ENCODE peak calls at places on chromosomes 7 and 10, in nine cellular contexts. R is GM12865, Z is neural crest cell, U is epithelial cell of esophagus, L is lower leg skin, E is astrocyte of the spinal cord, A is NB4, N is GM06990, O is upper lobe of right lung. V is an unnamed sample.

GRCh38 chr10:93566435-93567276 is at the start of gene FFAR4:
- DNase-seq in R (no peak), Z (no peak), U (no peak), L (no peak), E (no peak), A (peak), N (no peak), O (peak), V (no peak)

GRCh38 chr10:3076138-3076537 is 8.8 kb downstream of the PFKP start:
- DNase-seq in R (no peak), Z (no peak), U (no peak), L (no peak), E (no peak), A (no peak), N (no peak), O (no peak), V (no peak)

GRCh38 chr7:28483112-28483511 is 70.8 kb downstream of the CREB5 start:
- DNase-seq in R (no peak), Z (no peak), U (no peak), L (no peak), E (peak), A (no peak), N (no peak), O (no peak), V (no peak)

GRCh38 chr7:251446-252175 is 38.4 kb upstream of the FOXL3 start:
- DNase-seq in R (no peak), Z (no peak), U (no peak), L (no peak), E (no peak), A (no peak), N (no peak), O (no peak), V (no peak)

GRCh38 chr10:93288679-93289634 is 193.2 kb downstream of the MYOF start:
- DNase-seq in R (peak), Z (peak), U (peak), L (peak), E (peak), A (peak), N (no peak), O (peak), V (peak)

GRCh38 chr10:110354322-110354766 is 49.6 kb upstream of the SMNDC1 start:
- DNase-seq in R (peak), Z (peak), U (peak), L (peak), E (peak), A (peak), N (peak), O (peak), V (peak)

GRCh38 chr7:50835156-50835555 is 52.5 kb upstream of the GRB10 start:
- DNase-seq in R (no peak), Z (no peak), U (no peak), L (no peak), E (peak), A (no peak), N (no peak), O (no peak), V (no peak)

GRCh38 chr10:60797200-60797599 is 18.9 kb downstream of the CDK1 start:
- DNase-seq in R (no peak), Z (no peak), U (no peak), L (no peak), E (no peak), A (no peak), N (no peak), O (no peak), V (no peak)

GRCh38 chr10:81127931-81128330 is 590.2 kb downstream of the SH2D4B start:
- DNase-seq in R (no peak), Z (no peak), U (no peak), L (no peak), E (no peak), A (no peak), N (no peak), O (no peak), V (no peak)

GRCh38 chr10:73591935-73592699 is 975 bp upstream of the USP54 start:
- DNase-seq in R (peak), Z (peak), U (peak), L (peak), E (peak), A (peak), N (no peak), O (peak), V (peak)

GRCh38 chr7:79982151-79982770 is 152.4 kb upstream of the GNAI1 start:
- DNase-seq in R (no peak), Z (no peak), U (peak), L (no peak), E (peak), A (no peak), N (no peak), O (no peak), V (no peak)

GRCh38 chr7:7779888-7780287 is 61.5 kb upstream of the RPA3 start:
- DNase-seq in R (no peak), Z (no peak), U (no peak), L (no peak), E (no peak), A (peak), N (no peak), O (no peak), V (no peak)

GRCh38 chr10:59805043-59805442 is 51.8 kb upstream of the MRLN start:
- DNase-seq in R (peak), Z (peak), U (peak), L (no peak), E (no peak), A (peak), N (no peak), O (no peak), V (no peak)

GRCh38 chr10:48247680-48248079 is 26.8 kb downstream of the FRMPD2 start:
- DNase-seq in R (no peak), Z (no peak), U (no peak), L (no peak), E (no peak), A (no peak), N (no peak), O (no peak), V (no peak)

GRCh38 chr7:15571303-15571878 is 9.6 kb upstream of the AGMO start:
- DNase-seq in R (no peak), Z (no peak), U (peak), L (no peak), E (peak), A (no peak), N (no peak), O (no peak), V (no peak)

GRCh38 chr10:69801094-69801433 is 642 bp upstream of the COL13A1 start:
- DNase-seq in R (peak), Z (peak), U (peak), L (peak), E (peak), A (peak), N (no peak), O (peak), V (peak)
- TF ChIP-seq CTCF in R (peak), Z (peak), U (peak), L (no peak), E (peak), A (peak), N (peak), O (peak), V (peak)

GRCh38 chr10:119602241-119603095 is 5.7 kb upstream of the TIAL1 start:
- DNase-seq in R (peak), Z (no peak), U (peak), L (no peak), E (no peak), A (peak), N (no peak), O (peak), V (peak)
- TF ChIP-seq CTCF in R (peak), Z (no peak), U (peak), L (no peak), E (peak), A (peak), N (peak), O (peak), V (peak)

GRCh38 chr10:117536862-117537435 is 5.6 kb upstream of the EMX2 start:
- DNase-seq in R (no peak), Z (no peak), U (no peak), L (no peak), E (no peak), A (no peak), N (no peak), O (no peak), V (peak)
- TF ChIP-seq CTCF in R (no peak), Z (no peak), U (no peak), L (no peak), E (peak), A (peak), N (no peak), O (no peak), V (no peak)

DNA sequence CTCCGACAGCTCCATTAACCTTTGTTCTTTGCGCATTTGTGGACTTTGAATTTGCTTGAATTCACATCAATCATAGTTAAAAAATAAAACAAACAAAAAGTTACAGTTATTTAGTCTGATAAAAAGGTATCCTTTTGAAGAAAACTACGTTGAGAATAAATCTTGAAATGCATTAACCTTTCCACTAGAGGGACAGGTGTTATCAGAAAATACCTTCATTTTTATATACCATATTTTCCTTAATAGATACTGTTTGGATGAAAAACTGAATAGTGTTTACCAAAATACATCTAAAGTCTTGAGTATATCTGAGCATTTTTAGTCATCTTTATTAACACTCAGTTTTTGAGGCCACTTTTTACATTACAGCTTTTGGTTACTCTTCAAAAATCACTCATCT is 371.9 kb downstream of the ZWINT start:
- DNase-seq in R (no peak), Z (no peak), U (no peak), L (no peak), E (no peak), A (no peak), N (no peak), O (no peak), V (no peak)
- TF ChIP-seq CTCF in R (no peak), Z (peak), U (peak), L (no peak), E (no peak), A (no peak), N (no peak), O (no peak), V (no peak)

DNA sequence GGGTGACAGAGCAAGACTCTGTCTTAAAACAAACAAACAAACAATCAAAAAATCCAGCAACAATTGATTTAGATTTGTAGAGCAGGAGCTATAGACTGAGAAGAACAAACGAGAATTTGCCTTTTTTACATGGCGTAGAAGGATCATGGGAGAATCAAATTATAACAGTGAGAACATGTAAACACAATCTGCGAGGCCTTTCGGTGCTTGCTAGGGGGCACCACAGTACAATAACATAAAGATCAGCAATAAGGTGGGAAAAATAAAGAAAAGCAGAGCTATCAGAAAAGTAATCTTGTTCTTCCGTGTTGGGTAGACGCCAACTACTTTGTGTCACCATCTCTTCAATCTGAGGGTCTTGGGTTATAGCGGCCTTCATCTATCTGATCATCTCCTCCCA is 82.2 kb downstream of the NOD1 start:
- DNase-seq in R (no peak), Z (no peak), U (no peak), L (no peak), E (no peak), A (peak), N (no peak), O (no peak), V (no peak)
- TF ChIP-seq CTCF in R (no peak), Z (no peak), U (no peak), L (no peak), E (peak), A (peak), N (no peak), O (no peak), V (no peak)

GRCh38 chr10:24156686-24157085 is 52.3 kb upstream of the KIAA1217 start:
- DNase-seq in R (no peak), Z (no peak), U (peak), L (no peak), E (peak), A (no peak), N (no peak), O (no peak), V (no peak)
- TF ChIP-seq CTCF in R (no peak), Z (no peak), U (no peak), L (no peak), E (no peak), A (no peak), N (no peak), O (no peak), V (no peak)

DNA sequence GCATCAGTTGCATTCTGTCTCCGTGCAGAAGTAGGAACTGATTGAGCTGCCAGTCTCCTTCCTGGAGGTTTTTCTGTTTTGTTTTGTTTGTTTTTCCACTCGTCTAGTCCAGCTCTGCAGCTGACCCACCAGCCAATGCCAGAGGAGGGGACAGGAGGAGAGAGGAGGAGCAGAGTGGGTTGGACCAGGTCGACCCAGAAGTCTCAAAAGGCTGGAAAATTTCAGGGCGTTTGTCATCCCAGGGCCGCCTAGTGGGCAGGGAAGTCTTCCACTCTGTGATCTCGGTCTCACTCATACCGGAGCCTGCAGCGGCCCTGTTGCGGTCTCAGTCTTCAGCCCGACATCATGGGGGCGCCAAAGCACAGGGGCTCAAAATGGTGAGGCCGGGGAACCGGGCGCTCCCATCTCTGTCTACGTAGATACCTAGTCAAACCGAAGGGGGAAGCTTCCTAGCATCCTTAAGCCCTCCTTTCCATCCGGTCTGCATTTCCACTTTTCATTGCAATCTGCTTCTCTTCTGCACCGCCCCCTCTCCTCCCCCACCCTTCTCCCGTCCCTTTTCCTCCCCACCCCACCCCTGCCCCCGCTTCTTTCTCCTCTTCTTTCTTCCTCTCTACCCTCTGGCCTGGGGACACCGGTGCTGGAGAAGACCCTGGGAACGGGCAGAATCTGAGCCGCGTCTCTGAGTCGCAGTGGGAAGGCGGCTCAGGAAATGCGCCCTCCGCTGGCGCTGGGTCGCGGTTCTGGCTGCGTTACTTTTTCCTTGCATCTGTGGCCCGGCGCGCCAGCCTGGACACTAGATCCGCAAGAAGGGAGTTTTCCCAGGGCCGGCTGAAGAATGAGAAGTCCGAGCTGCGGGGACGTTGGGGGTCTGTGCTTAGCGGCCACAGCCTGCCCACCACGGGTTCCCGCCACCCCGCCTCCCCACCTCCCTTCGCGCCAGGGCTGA is 16.2 kb upstream of the PAX2 start:
- DNase-seq in R (peak), Z (no peak), U (peak), L (no peak), E (no peak), A (peak), N (no peak), O (peak), V (peak)
- TF ChIP-seq CTCF in R (peak), Z (peak), U (peak), L (no peak), E (peak), A (peak), N (peak), O (peak), V (peak)

GRCh38 chr7:137987011-137987334 is 14.9 kb downstream of the CREB3L2 start:
- DNase-seq in R (no peak), Z (no peak), U (no peak), L (no peak), E (no peak), A (no peak), N (no peak), O (no peak), V (no peak)

GRCh38 chr7:137985253-137985896 is 16.5 kb downstream of the CREB3L2 start:
- DNase-seq in R (peak), Z (no peak), U (no peak), L (no peak), E (no peak), A (no peak), N (peak), O (no peak), V (peak)

GRCh38 chr7:137987563-137987962 is 14.3 kb downstream of the CREB3L2 start:
- DNase-seq in R (no peak), Z (no peak), U (no peak), L (no peak), E (no peak), A (no peak), N (no peak), O (no peak), V (no peak)

GRCh38 chr7:137985897-137986251 is 16.0 kb downstream of the CREB3L2 start:
- DNase-seq in R (peak), Z (no peak), U (no peak), L (no peak), E (no peak), A (no peak), N (peak), O (no peak), V (peak)

DNA sequence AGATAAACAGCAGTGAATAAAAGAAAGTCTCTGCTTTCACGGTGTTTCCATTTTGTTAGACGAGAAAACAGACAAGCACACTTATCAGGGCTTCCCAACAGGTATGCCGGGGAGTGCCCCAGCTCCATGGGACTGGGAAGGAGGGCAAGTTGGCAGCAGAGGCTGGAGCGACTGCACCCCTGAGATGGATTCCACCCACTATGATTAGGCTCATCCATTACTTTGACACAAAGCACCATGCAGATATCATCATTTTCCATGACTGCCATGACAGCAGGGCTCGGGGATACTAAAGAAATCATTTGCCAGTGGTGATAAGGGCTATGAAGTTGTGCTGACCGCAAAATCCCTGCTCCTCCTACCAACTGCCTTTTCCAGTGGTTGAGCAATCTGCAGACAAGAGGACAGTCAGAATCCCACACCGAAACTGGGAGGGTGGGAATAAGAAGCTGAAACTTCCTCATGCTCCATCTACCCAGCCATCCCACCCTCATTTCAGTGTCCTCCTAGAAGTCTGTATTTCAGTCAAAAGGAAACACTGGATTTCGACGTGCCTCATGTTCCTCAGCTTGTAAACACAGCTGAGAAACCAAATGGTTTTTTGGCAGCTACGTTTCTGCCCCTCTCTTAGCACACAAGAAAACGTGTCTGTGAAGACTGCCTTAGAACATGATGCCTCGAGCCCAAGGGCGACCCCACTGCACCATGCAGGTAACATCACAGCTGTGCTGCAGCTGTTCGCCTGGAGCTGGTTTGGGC is 15.5 kb downstream of the CREB3L2 start:
- DNase-seq in R (peak), Z (no peak), U (peak), L (no peak), E (no peak), A (no peak), N (peak), O (no peak), V (peak)
- TF ChIP-seq CTCF in R (no peak), Z (no peak), U (no peak), L (no peak), E (no peak), A (no peak), N (peak), O (no peak), V (no peak)

DNA sequence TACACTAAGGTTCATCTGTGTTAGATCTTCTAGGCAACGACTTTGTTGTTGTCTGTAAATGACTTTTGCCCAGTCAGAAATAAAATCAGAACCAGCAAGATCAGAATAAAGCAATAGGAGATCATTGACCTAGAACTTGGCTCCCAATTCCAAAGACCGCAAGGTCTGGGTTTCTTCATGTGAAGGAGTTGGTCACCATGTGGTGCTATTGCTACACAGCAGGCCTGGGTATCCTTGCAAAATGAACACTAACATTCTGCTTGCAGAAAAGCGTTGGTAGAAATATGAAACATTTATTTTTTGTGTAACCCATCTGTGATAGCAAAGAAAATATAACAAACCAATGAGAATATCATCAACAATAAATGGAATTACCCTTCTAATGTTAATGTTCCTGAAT is 831.0 kb downstream of the NXPH1 start:
- DNase-seq in R (no peak), Z (no peak), U (no peak), L (no peak), E (no peak), A (no peak), N (no peak), O (no peak), V (no peak)
- TF ChIP-seq CTCF in R (no peak), Z (no peak), U (no peak), L (no peak), E (no peak), A (no peak), N (no peak), O (no peak), V (no peak)

GRCh38 chr10:132540456-132540855 is 2.9 kb downstream of the INPP5A start:
- DNase-seq in R (no peak), Z (no peak), U (peak), L (no peak), E (peak), A (peak), N (no peak), O (no peak), V (no peak)
- TF ChIP-seq CTCF in R (no peak), Z (peak), U (peak), L (no peak), E (peak), A (no peak), N (no peak), O (peak), V (no peak)